ENCODE peak calls at places on chromosomes 2 and 18, in four cellular contexts. N, Q, U and F are unnamed samples.

GRCh38 chr18:55790296-55790695 is 202.3 kb upstream of the TCF4 start:
- DNase-seq in N (no peak), Q (no peak), U (no peak), F (peak)

GRCh38 chr18:13422541-13423147 is 204.1 kb downstream of the LDLRAD4 start:
- DNase-seq in N (no peak), Q (no peak), U (no peak), F (no peak)

GRCh38 chr2:119225084-119225864 is 1.6 kb downstream of the STEAP3 start:
- DNase-seq in N (no peak), Q (no peak), U (no peak), F (no peak)

GRCh38 chr18:75727479-75727878 is 300.0 kb upstream of the SMIM21 start:
- DNase-seq in N (peak), Q (peak), U (peak), F (peak)

GRCh38 chr2:8558096-8558495 is 123.8 kb upstream of the ID2 start:
- DNase-seq in N (no peak), Q (no peak), U (no peak), F (no peak)

GRCh38 chr2:129877289-129877741 is 102.2 kb upstream of the RAB6C start:
- DNase-seq in N (peak), Q (peak), U (peak), F (peak)

GRCh38 chr2:73174941-73175662 is 27.3 kb upstream of the NOTO start:
- DNase-seq in N (no peak), Q (no peak), U (no peak), F (no peak)

GRCh38 chr2:196335238-196335637 is 163.9 kb upstream of the STK17B start:
- DNase-seq in N (no peak), Q (peak), U (peak), F (peak)

GRCh38 chr2:191245869-191246531 is 796 bp downstream of the MYO1B start:
- DNase-seq in N (peak), Q (peak), U (peak), F (peak)

GRCh38 chr2:216056739-216057138 is 24.9 kb downstream of the PECR start:
- DNase-seq in N (no peak), Q (no peak), U (no peak), F (no peak)

GRCh38 chr2:169046440-169047151 is 15.5 kb upstream of the ABCB11 start:
- DNase-seq in N (no peak), Q (no peak), U (no peak), F (no peak)

GRCh38 chr2:172894723-172895387 is 159.2 kb downstream of the RAPGEF4 start:
- DNase-seq in N (no peak), Q (no peak), U (no peak), F (no peak)

GRCh38 chr2:233162770-233163169 is 88.7 kb upstream of the ATG16L1 start:
- DNase-seq in N (no peak), Q (no peak), U (no peak), F (no peak)

GRCh38 chr2:96157649-96158553 is 12.7 kb upstream of the DUSP2 start:
- DNase-seq in N (no peak), Q (no peak), U (no peak), F (no peak)

GRCh38 chr2:73827660-73828388 is 937 bp upstream of the STAMBP start:
- DNase-seq in N (no peak), Q (no peak), U (no peak), F (no peak)

GRCh38 chr2:221731432-221731831 is 159.3 kb upstream of the EPHA4 start:
- DNase-seq in N (peak), Q (no peak), U (no peak), F (no peak)

GRCh38 chr2:56088411-56088810 is 95.4 kb upstream of the CCDC85A start:
- DNase-seq in N (no peak), Q (no peak), U (no peak), F (peak)

GRCh38 chr18:40962784-40963183 is 992.2 kb upstream of the PIK3C3 start:
- DNase-seq in N (no peak), Q (no peak), U (no peak), F (peak)

GRCh38 chr2:145484443-145485086 is 964.6 kb upstream of the ZEB2 start:
- DNase-seq in N (no peak), Q (no peak), U (no peak), F (peak)

GRCh38 chr2:30778611-30779010 is 28.6 kb downstream of the CAPN13 start:
- DNase-seq in N (no peak), Q (no peak), U (no peak), F (no peak)

GRCh38 chr2:207473203-207473865 is 56.4 kb upstream of the CREB1 start:
- DNase-seq in N (peak), Q (peak), U (peak), F (peak)

GRCh38 chr18:74597662-74598349 is at the start of gene ZNF407:
- DNase-seq in N (peak), Q (peak), U (peak), F (peak)

GRCh38 chr2:240368746-240369724 is 66.4 kb upstream of the GPC1 start:
- DNase-seq in N (no peak), Q (no peak), U (no peak), F (no peak)

GRCh38 chr2:136424112-136424511 is 306.2 kb upstream of the CXCR4 start:
- DNase-seq in N (no peak), Q (no peak), U (no peak), F (no peak)

GRCh38 chr2:216773072-216773471 is 77.7 kb upstream of the IGFBP5 start:
- DNase-seq in N (no peak), Q (no peak), U (no peak), F (no peak)

GRCh38 chr2:126385983-126386382 is 270.0 kb upstream of the GYPC start:
- DNase-seq in N (no peak), Q (no peak), U (no peak), F (no peak)

GRCh38 chr2:196233808-196234501 is 62.6 kb upstream of the STK17B start:
- DNase-seq in N (no peak), Q (no peak), U (no peak), F (peak)

GRCh38 chr2:191757256-191757655 is 79.3 kb downstream of the NABP1 start:
- DNase-seq in N (no peak), Q (no peak), U (no peak), F (no peak)

GRCh38 chr18:33034212-33034611 is 261.4 kb upstream of the KLHL14 start:
- DNase-seq in N (no peak), Q (no peak), U (no peak), F (peak)

GRCh38 chr18:44700652-44701051 is 20.0 kb downstream of the SETBP1 start:
- DNase-seq in N (no peak), Q (no peak), U (no peak), F (peak)

GRCh38 chr18:62614499-62614898 is 91.7 kb downstream of the ZCCHC2 start:
- DNase-seq in N (no peak), Q (no peak), U (no peak), F (no peak)

GRCh38 chr2:117888897-117889296 is 74.4 kb downstream of the DDX18 start:
- DNase-seq in N (no peak), Q (no peak), U (no peak), F (no peak)

GRCh38 chr18:32470136-32470712 is 458 bp downstream of the GAREM1 start:
- DNase-seq in N (peak), Q (no peak), U (peak), F (peak)

GRCh38 chr2:70125498-70125898 is 38.2 kb downstream of the PCBP1 start:
- DNase-seq in N (no peak), Q (no peak), U (no peak), F (no peak)

DNA sequence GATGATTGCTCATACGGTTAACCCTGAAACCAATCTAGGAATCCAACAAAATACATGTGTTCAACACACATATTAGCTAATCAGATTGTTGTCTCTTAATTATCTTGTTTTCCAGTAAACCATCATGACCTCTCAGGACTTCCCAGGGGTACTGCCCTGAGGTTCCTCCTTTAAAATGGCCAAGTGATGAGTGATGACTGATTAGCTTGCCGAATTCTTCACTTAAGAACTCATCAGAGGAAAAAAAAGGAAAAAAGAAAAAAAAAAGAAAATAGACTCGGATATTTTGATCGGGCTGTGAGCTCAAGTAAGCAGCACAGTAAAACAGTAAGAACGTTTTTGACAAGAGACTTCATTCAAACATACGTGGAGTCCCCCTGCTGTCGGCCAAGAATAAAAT is 40.7 kb downstream of the COLEC12 start:
- DNase-seq in N (no peak), Q (no peak), U (no peak), F (no peak)
- H4K91ac ChIP-seq in N (no peak), Q (no peak), U (no peak), F (no peak)

GRCh38 chr18:8805552-8805951 is 100.2 kb downstream of the MTCL1 start:
- DNase-seq in N (no peak), Q (no peak), U (no peak), F (no peak)

GRCh38 chr18:8803957-8804356 is 98.6 kb downstream of the MTCL1 start:
- DNase-seq in N (no peak), Q (no peak), U (no peak), F (no peak)

GRCh38 chr18:8801263-8801901 is 96.0 kb downstream of the MTCL1 start:
- DNase-seq in N (no peak), Q (no peak), U (no peak), F (peak)

GRCh38 chr18:8802031-8802679 is 96.8 kb downstream of the MTCL1 start:
- DNase-seq in N (no peak), Q (no peak), U (no peak), F (no peak)

GRCh38 chr18:8803063-8803795 is 97.9 kb downstream of the MTCL1 start:
- DNase-seq in N (no peak), Q (no peak), U (no peak), F (no peak)
- H2BK15ac ChIP-seq in N (no peak), Q (no peak), U (no peak), F (no peak)

DNA sequence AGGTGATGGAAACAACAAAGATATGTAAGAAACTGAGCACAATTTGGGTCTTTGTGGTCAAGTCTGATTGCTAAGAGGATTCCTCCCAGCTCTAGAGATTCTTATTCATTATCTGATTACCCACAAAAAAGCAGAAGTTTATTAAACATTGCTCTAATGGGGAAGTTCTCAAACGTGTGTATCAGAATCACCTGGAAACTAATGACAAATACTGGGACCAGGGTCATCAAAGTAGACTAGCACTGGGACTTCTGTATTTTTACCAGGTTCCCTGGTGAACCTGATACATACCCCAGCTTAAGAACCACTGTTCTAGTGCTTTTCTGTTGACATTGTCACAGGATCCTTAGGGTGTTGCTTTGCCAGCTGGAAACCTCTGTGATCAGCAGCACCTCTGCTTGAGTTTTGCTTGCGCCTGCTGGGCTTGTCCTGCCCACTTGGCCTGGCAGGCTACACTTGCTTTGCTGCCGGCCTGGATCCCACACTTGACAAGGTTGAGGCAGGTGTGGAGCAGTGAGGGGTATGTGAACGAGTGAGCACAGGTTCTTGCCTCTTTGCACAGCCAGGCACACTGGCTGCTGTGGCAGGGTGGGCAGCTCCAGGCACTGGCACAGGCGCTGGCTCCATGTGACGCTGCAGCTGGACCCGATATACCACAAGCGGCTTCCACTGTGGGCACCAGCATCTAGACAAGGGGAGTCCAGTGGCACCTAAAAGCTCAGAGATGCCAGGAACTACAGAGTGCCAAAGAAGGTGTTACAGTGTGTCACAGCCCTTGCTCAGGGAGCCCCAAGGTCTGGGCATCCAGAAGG is 6.2 kb upstream of the GORASP2 start:
- DNase-seq in N (no peak), Q (no peak), U (no peak), F (no peak)
- H2BK12ac ChIP-seq in N (no peak), Q (no peak), U (no peak), F (no peak)

DNA sequence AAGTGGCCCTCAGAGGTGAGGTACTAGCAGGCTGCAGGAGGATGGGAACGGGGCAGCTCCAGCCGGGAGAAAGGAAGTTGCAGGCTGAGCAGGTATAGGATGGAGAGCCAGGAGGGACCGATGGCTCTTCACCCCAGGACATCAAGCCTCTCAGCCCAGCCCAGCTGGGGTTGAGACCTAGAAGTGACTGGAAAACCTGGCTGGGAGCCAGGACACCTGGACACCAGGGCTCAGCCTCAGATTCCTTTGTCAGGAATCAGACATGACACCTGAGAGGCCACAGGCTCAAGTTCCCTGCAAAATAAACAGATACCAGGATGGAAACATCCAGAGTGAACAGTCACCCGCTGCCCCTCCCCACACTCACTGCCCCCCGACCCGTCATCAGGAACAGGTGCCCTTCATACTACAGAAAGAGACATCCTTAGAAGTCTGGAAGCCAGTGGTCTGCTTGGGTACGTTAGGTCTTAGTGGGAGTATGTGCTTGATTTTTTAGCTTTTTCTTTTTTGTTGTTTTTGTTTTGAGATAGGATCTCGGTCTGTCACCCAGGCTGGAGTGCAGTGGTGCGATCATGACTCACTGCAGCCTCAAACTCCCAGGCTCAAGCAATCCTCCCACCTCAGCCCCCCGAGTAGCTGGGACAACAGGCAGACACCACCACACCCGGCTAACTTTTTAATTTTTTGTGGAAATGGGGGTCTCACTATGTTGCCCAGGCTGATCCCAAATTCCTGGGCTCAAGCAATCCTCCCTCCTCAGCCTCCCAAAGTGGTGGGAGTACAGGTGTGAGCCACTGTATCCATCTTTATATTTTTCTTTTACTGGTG is 95.7 kb upstream of the STPG4 start:
- DNase-seq in N (no peak), Q (no peak), U (no peak), F (no peak)
- H4K91ac ChIP-seq in N (no peak), Q (no peak), U (no peak), F (no peak)

GRCh38 chr2:19799881-19800780 is 101.7 kb downstream of the TTC32 start:
- DNase-seq in N (no peak), Q (no peak), U (no peak), F (no peak)
- H2BK15ac ChIP-seq in N (no peak), Q (no peak), U (no peak), F (peak)

GRCh38 chr2:10043906-10044601 is 704 bp downstream of the KLF11 start:
- DNase-seq in N (peak), Q (no peak), U (peak), F (peak)

GRCh38 chr2:10047616-10048500 is 4.5 kb downstream of the KLF11 start:
- DNase-seq in N (no peak), Q (no peak), U (no peak), F (no peak)

GRCh38 chr2:10048501-10049171 is 5.3 kb downstream of the KLF11 start:
- DNase-seq in N (no peak), Q (no peak), U (no peak), F (peak)

GRCh38 chr2:10045561-10046355 is 2.4 kb downstream of the KLF11 start:
- DNase-seq in N (no peak), Q (no peak), U (no peak), F (no peak)

DNA sequence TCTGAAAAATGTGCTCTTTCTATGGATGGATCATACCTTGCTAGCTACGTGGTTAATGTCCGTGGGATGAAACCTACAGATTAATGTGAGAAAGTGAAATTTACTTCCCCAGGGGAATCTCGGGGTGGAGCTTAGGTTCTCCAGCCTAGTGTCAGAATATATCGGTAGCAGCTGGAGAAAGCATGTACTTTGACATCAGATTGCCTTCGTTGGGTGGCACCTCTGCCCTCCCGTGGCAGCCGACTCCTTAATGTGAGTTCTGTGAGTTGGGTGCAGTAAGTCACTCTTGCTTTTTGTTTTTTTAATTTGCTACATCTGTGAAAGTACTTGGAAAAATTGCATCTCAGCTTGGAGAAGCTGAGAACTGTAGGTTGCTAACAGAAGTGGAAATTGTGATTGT is 3.5 kb downstream of the KLF11 start:
- DNase-seq in N (no peak), Q (no peak), U (no peak), F (no peak)
- H2BK12ac ChIP-seq in N (no peak), Q (no peak), U (no peak), F (no peak)

GRCh38 chr18:48850891-48851302 is 99.9 kb downstream of the SMAD7 start:
- DNase-seq in N (no peak), Q (no peak), U (no peak), F (peak)
- H4K91ac ChIP-seq in N (no peak), Q (no peak), U (no peak), F (peak)

DNA sequence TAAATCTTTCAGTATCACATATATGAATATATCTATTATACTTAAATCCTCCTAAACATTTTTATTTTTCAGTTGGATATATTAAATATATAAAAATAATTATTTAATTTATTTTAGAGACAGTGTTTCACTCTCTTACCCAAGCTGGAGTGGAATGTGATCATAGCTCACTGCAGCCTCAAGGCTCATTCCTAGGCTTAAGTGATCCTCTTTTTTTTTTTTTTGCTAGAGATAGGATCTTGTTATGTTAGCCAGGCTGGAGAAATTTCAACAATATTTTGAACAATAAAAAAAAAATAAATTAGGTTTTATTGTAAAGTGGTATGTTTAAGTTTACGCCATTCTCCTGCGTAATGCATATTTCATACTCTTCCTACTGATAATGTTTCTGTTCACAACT is 4.2 kb downstream of the SPAST start:
- DNase-seq in N (no peak), Q (no peak), U (no peak), F (no peak)
- H2BK15ac ChIP-seq in N (no peak), Q (no peak), U (no peak), F (no peak)

DNA sequence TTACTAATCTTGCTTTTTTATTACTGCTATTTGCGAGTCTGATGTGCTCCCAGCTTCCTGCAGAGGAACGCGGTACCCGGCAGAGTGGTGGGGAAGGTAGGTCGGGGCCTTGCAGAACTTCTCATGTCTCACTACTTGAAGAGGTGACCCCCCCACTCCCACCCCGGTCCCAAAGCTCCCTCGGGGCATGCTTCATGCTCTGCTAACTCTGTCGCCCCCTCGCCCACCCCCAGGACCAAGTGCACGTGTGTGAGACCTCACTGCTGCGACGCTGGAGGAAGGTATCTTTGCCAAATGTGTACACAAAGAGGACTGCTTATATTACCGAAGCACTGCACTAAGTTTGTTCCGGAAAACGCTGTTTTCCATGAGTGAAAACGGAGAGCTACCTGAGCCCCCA is 129.4 kb upstream of the RAB12 start:
- DNase-seq in N (no peak), Q (no peak), U (no peak), F (no peak)
- H2BK12ac ChIP-seq in N (no peak), Q (peak), U (no peak), F (no peak)